ENCODE peak calls at places on chromosomes 5 and 9, in seven cellular contexts. B, O, L, X, C, I and S are unnamed samples.

GRCh38 chr5:68745459-68745858 is 348.4 kb upstream of the SLC30A5 start:
- DNase-seq in B (no peak), O (peak), L (peak), X (no peak), C (no peak), I (no peak), S (no peak)

GRCh38 chr9:86353591-86354047 is 591 bp downstream of the TUT7 start:
- DNase-seq in B (peak), O (no peak), L (peak), X (peak), C (no peak), I (no peak), S (no peak)

GRCh38 chr5:86968311-86968753 is 299.4 kb upstream of the RASA1 start:
- DNase-seq in B (no peak), O (peak), L (peak), X (peak), C (peak), I (no peak), S (peak)

GRCh38 chr9:97504381-97505216 is 3.1 kb downstream of the TMOD1 start:
- DNase-seq in B (no peak), O (peak), L (peak), X (no peak), C (peak), I (no peak), S (no peak)

GRCh38 chr9:107624216-107624948 is 134.8 kb upstream of the KLF4 start:
- DNase-seq in B (peak), O (peak), L (peak), X (peak), C (no peak), I (no peak), S (no peak)

GRCh38 chr5:73946278-73946677 is 320.3 kb downstream of the ARHGEF28 start:
- DNase-seq in B (no peak), O (no peak), L (no peak), X (no peak), C (no peak), I (no peak), S (no peak)

GRCh38 chr5:176692835-176693476 is 45.7 kb downstream of the TSPAN17 start:
- DNase-seq in B (no peak), O (no peak), L (no peak), X (no peak), C (no peak), I (no peak), S (no peak)

GRCh38 chr9:130140701-130141100 is 31.5 kb upstream of the NCS1 start:
- DNase-seq in B (no peak), O (no peak), L (no peak), X (no peak), C (no peak), I (no peak), S (no peak)

GRCh38 chr5:135391869-135392255 is 7.2 kb downstream of the MACROH2A1 start:
- DNase-seq in B (no peak), O (no peak), L (peak), X (no peak), C (no peak), I (no peak), S (no peak)

GRCh38 chr9:138082918-138083636 is 205.5 kb downstream of the CACNA1B start:
- DNase-seq in B (no peak), O (no peak), L (no peak), X (no peak), C (no peak), I (no peak), S (no peak)

GRCh38 chr9:108811944-108812343 is 43.8 kb downstream of the ACTL7B start:
- DNase-seq in B (no peak), O (no peak), L (no peak), X (no peak), C (no peak), I (no peak), S (no peak)

GRCh38 chr9:89548210-89548609 is 50.3 kb upstream of the SEMA4D start:
- DNase-seq in B (no peak), O (no peak), L (no peak), X (peak), C (no peak), I (no peak), S (no peak)

GRCh38 chr9:5438301-5439162 is 807 bp upstream of the PLGRKT start:
- DNase-seq in B (peak), O (peak), L (peak), X (peak), C (no peak), I (no peak), S (no peak)

GRCh38 chr9:92686954-92687353 is 17.0 kb upstream of the IPPK start:
- DNase-seq in B (no peak), O (no peak), L (peak), X (no peak), C (peak), I (peak), S (no peak)

GRCh38 chr5:68557162-68557936 is 341.8 kb downstream of the PIK3R1 start:
- DNase-seq in B (no peak), O (peak), L (peak), X (no peak), C (no peak), I (no peak), S (no peak)

GRCh38 chr5:160469156-160470144 is 47.8 kb downstream of the PTTG1 start:
- DNase-seq in B (no peak), O (no peak), L (no peak), X (no peak), C (no peak), I (no peak), S (no peak)

GRCh38 chr5:180797256-180798192 is 5.1 kb downstream of the MGAT1 start:
- DNase-seq in B (no peak), O (no peak), L (no peak), X (no peak), C (no peak), I (no peak), S (no peak)

GRCh38 chr9:3868012-3868411 is 342.2 kb upstream of the RFX3 start:
- DNase-seq in B (no peak), O (peak), L (peak), X (no peak), C (no peak), I (no peak), S (no peak)

GRCh38 chr5:120507197-120507596 is 43.1 kb downstream of the PRR16 start:
- DNase-seq in B (no peak), O (peak), L (peak), X (no peak), C (no peak), I (no peak), S (no peak)

GRCh38 chr9:128166169-128166568 is 6.1 kb downstream of the BBLN start:
- DNase-seq in B (no peak), O (no peak), L (no peak), X (no peak), C (no peak), I (no peak), S (no peak)

GRCh38 chr5:125659316-125660071 is 763.7 kb upstream of the GRAMD2B start:
- DNase-seq in B (no peak), O (peak), L (no peak), X (no peak), C (peak), I (no peak), S (peak)

GRCh38 chr5:84709075-84709474 is 324.4 kb upstream of the EDIL3 start:
- DNase-seq in B (no peak), O (no peak), L (no peak), X (no peak), C (no peak), I (no peak), S (no peak)

GRCh38 chr5:99061711-99062110 is 132.9 kb upstream of the CHD1 start:
- DNase-seq in B (peak), O (peak), L (peak), X (peak), C (no peak), I (no peak), S (no peak)

DNA sequence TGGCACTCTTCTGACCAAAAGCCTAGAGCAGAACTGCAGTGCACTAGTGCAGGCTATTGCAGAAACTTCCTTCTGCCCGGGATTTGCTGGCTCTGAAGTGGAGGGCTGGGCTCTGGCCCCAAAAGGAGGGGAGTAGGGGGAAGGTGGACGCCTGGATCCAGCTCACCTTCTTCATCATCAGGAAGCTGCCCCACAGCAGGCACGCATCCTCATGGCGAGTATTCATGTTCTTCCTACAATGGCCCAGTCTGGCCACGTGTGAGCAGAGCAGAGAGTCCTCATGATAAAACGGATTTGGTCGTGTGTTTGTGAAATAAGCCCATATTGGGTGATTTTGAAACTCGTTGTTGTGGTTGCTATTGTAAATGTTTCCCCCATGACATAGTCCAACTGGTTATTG is 8.2 kb upstream of the GLIPR2 start:
- DNase-seq in B (no peak), O (no peak), L (no peak), X (no peak), C (no peak), I (no peak), S (no peak)
- H3K4me2 ChIP-seq in B (no peak), O (no peak), L (no peak), X (no peak), C (no peak), I (no peak), S (no peak)

DNA sequence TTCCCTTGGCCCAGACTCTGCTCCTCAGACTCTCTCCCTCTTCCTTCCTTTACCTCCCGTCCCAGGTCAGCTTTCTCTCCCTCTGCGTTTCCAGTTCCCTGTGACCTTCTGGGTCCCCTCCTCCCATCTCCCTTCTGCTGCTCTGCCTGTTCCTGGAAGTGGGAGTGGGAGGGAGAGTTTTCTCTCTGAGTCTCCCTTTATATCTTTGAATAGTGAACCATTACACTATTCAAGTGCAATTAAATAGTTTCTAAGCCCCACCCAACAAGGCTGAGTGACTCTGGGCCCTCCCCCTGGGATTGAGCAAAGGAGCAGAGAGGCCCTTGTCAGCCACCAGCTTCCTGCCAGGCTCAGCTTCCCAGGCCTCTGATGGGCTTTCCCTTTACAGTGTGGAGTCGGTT is 34.8 kb downstream of the THBS4 start:
- DNase-seq in B (no peak), O (no peak), L (peak), X (no peak), C (no peak), I (no peak), S (no peak)
- H3K4me2 ChIP-seq in B (no peak), O (no peak), L (no peak), X (no peak), C (no peak), I (no peak), S (no peak)

GRCh38 chr5:34655354-34655991 is 655 bp upstream of the RAI14 start:
- DNase-seq in B (peak), O (peak), L (peak), X (peak), C (peak), I (peak), S (peak)
- H3K4me2 ChIP-seq in B (peak), O (peak), L (peak), X (peak), C (peak), I (peak), S (peak)

GRCh38 chr9:16652511-16653101 is 217.9 kb downstream of the BNC2 start:
- DNase-seq in B (no peak), O (peak), L (no peak), X (no peak), C (peak), I (no peak), S (no peak)
- H3K4me2 ChIP-seq in B (peak), O (peak), L (no peak), X (no peak), C (no peak), I (peak), S (no peak)

DNA sequence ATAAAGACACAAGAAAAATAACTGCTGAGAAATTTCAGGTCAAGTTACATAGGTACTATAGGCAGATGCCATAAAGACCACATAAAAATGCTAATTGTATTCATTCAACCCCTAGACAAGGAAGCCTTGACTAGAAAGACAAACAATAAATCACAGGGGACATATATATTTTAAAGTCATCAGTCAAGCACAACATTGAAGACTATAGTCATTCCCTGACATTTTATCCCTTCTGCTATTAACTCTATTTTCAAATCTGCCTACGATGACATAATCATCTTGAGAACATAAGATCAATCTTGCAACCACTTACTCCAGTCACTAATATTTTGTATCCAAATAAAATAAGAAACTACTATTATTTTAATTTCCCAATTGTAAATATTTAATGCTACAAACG is 38.3 kb downstream of the FAM13B start:
- DNase-seq in B (no peak), O (no peak), L (no peak), X (no peak), C (no peak), I (no peak), S (no peak)
- H3K4me2 ChIP-seq in B (no peak), O (no peak), L (no peak), X (no peak), C (no peak), I (no peak), S (no peak)

DNA sequence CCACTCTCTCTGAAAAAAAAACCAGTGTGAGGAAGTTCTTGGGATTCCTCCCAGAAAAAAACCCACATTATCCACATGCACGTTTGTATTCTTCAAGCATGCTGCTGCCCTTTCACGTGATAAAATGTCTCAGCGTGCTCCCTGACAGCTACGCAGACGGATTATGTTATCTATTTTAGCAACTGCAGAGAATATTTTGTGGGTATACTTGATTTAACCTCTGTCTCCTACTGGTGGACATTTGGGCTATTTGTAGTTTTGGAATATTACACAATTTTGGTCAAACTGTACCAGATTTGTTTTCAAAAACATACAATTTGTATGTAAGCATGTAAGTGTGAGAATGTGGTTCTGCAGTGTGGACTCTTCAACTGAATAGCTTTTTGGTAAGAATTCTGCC is 10.7 kb downstream of the PRRC2B start:
- DNase-seq in B (no peak), O (peak), L (peak), X (no peak), C (no peak), I (no peak), S (no peak)
- H3K4me2 ChIP-seq in B (no peak), O (no peak), L (peak), X (no peak), C (no peak), I (no peak), S (no peak)

GRCh38 chr9:34578241-34579096 is 11.1 kb downstream of the CNTFR start:
- DNase-seq in B (peak), O (peak), L (peak), X (no peak), C (peak), I (peak), S (no peak)
- H3K4me2 ChIP-seq in B (peak), O (no peak), L (peak), X (no peak), C (peak), I (peak), S (peak)

GRCh38 chr9:69334310-69334709 is 9.3 kb downstream of the ENTREP1 start:
- DNase-seq in B (no peak), O (no peak), L (no peak), X (no peak), C (no peak), I (no peak), S (no peak)

GRCh38 chr9:69330580-69330979 is 5.6 kb downstream of the ENTREP1 start:
- DNase-seq in B (no peak), O (no peak), L (no peak), X (no peak), C (no peak), I (no peak), S (no peak)

GRCh38 chr9:69333716-69334115 is 8.7 kb downstream of the ENTREP1 start:
- DNase-seq in B (no peak), O (no peak), L (no peak), X (no peak), C (no peak), I (no peak), S (no peak)

GRCh38 chr9:69331444-69331843 is 6.4 kb downstream of the ENTREP1 start:
- DNase-seq in B (no peak), O (no peak), L (no peak), X (peak), C (no peak), I (no peak), S (no peak)

GRCh38 chr9:69332067-69332685 is 7.2 kb downstream of the ENTREP1 start:
- DNase-seq in B (no peak), O (no peak), L (no peak), X (no peak), C (no peak), I (no peak), S (no peak)
- H3K4me2 ChIP-seq in B (no peak), O (no peak), L (no peak), X (peak), C (no peak), I (peak), S (no peak)